ENCODE peak calls at places on chromosomes 11 and 22, in nine cellular contexts. V is prostate gland, H is A549, M is thyroid gland, Y is tibial nerve, U is IMR-90, T is transverse colon, W is heart left ventricle, D is adrenal gland. I is an unnamed sample.

GRCh38 chr22:24367841-24368240 is 59.6 kb upstream of the ADORA2A start:
- DNase-seq in V (no peak), H (no peak), M (no peak), Y (no peak), U (peak; percentile 42), T (no peak), W (no peak), D (no peak), I (no peak)

GRCh38 chr22:42914511-42915076 is 57.5 kb upstream of the ARFGAP3 start:
- DNase-seq in V (no peak), H (no peak), M (no peak), Y (no peak), U (no peak), T (no peak), W (no peak), D (no peak), I (no peak)

GRCh38 chr11:6319879-6320410 is 356 bp downstream of the CAVIN3 start:
- DNase-seq in V (peak; percentile 56), H (peak; percentile 82), M (peak; percentile 71), Y (peak; percentile 89), U (peak; percentile 91), T (peak; percentile 81), W (peak; percentile 94), D (peak; percentile 53), I (no peak)

GRCh38 chr11:40388097-40388818 is 1071.2 kb downstream of the LRRC4C start:
- DNase-seq in V (no peak), H (no peak), M (no peak), Y (no peak), U (peak; percentile 70), T (no peak), W (no peak), D (no peak), I (no peak)

GRCh38 chr22:31776231-31776630 is 22.4 kb downstream of the DEPDC5 start:
- DNase-seq in V (no peak), H (no peak), M (no peak), Y (no peak), U (no peak), T (no peak), W (no peak), D (peak; percentile 69), I (no peak)

GRCh38 chr11:69000831-69001245 is 12.2 kb downstream of the MRGPRF start:
- DNase-seq in V (no peak), H (peak; percentile 63), M (no peak), Y (peak; percentile 58), U (peak; percentile 87), T (peak; percentile 49), W (peak; percentile 17), D (peak; percentile 78), I (no peak)

GRCh38 chr11:92357344-92357743 is 132.7 kb downstream of the FAT3 start:
- DNase-seq in V (no peak), H (no peak), M (no peak), Y (no peak), U (no peak), T (no peak), W (no peak), D (no peak), I (no peak)

GRCh38 chr11:110317516-110317932 is 21.1 kb upstream of the RDX start:
- DNase-seq in V (no peak), H (no peak), M (no peak), Y (peak; percentile 15), U (peak; percentile 49), T (no peak), W (no peak), D (peak; percentile 60), I (no peak)

GRCh38 chr11:47857485-47858168 is 9.5 kb upstream of the NUP160 start:
- DNase-seq in V (no peak), H (peak; percentile 58), M (no peak), Y (no peak), U (no peak), T (no peak), W (no peak), D (no peak), I (no peak)

GRCh38 chr11:67240575-67241389 is 25.5 kb upstream of the GRK2 start:
- DNase-seq in V (peak; percentile 61), H (peak; percentile 75), M (peak; percentile 74), Y (peak; percentile 67), U (peak; percentile 75), T (peak; percentile 82), W (peak; percentile 68), D (peak; percentile 74), I (peak; percentile 86)
- TF ChIP-seq POLR2A in V (no peak), H (no peak), M (no peak), Y (no peak), U (peak; percentile 68), T (peak; percentile 47), W (no peak), D (peak; percentile 52), I (peak; percentile 8)

GRCh38 chr11:20045098-20045688 is 115.1 kb downstream of the DBX1 start:
- DNase-seq in V (no peak), H (no peak), M (no peak), Y (no peak), U (no peak), T (no peak), W (peak; percentile 77), D (no peak), I (no peak)
- TF ChIP-seq POLR2A in V (no peak), H (no peak), M (no peak), Y (no peak), U (no peak), T (no peak), W (no peak), D (no peak), I (no peak)

DNA sequence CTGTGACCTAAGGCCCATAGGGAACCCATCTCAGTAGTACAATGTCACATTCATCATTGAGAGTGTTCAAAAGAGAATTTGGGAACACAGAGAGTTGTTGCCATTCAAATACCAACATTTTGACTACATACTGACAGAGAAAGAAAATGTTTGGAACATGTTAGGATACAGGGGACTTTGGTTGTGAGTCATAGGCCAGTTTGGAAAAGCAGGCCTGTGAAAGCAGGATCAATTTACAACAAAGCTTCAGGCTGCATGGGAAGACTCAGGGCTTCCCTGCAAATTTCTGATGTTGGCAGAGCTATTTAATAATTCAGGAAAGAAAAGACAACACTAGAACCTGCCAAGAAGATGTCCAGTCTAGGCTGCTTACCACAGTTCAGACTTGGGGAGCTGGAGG is 374 bp downstream of the NLRP10 start:
- DNase-seq in V (no peak), H (no peak), M (no peak), Y (no peak), U (peak; percentile 90), T (no peak), W (no peak), D (no peak), I (no peak)
- TF ChIP-seq POLR2A in V (no peak), H (no peak), M (no peak), Y (no peak), U (no peak), T (no peak), W (no peak), D (no peak), I (no peak)

GRCh38 chr22:39251762-39252460 is 7.1 kb upstream of the PDGFB start:
- DNase-seq in V (peak; percentile 23), H (peak; percentile 66), M (no peak), Y (no peak), U (no peak), T (no peak), W (no peak), D (no peak), I (no peak)

GRCh38 chr22:39248254-39248653 is 3.5 kb upstream of the PDGFB start:
- DNase-seq in V (no peak), H (no peak), M (no peak), Y (no peak), U (no peak), T (no peak), W (no peak), D (no peak), I (no peak)

GRCh38 chr22:39250838-39251237 is 6.1 kb upstream of the PDGFB start:
- DNase-seq in V (no peak), H (no peak), M (no peak), Y (no peak), U (no peak), T (no peak), W (no peak), D (no peak), I (no peak)

GRCh38 chr22:39249081-39249704 is 4.4 kb upstream of the PDGFB start:
- DNase-seq in V (no peak), H (no peak), M (no peak), Y (no peak), U (no peak), T (no peak), W (no peak), D (no peak), I (no peak)

GRCh38 chr22:39250131-39250530 is 5.3 kb upstream of the PDGFB start:
- DNase-seq in V (no peak), H (no peak), M (no peak), Y (no peak), U (no peak), T (no peak), W (no peak), D (no peak), I (no peak)
- TF ChIP-seq POLR2A in V (no peak), H (no peak), M (no peak), Y (no peak), U (no peak), T (no peak), W (no peak), D (no peak), I (no peak)

DNA sequence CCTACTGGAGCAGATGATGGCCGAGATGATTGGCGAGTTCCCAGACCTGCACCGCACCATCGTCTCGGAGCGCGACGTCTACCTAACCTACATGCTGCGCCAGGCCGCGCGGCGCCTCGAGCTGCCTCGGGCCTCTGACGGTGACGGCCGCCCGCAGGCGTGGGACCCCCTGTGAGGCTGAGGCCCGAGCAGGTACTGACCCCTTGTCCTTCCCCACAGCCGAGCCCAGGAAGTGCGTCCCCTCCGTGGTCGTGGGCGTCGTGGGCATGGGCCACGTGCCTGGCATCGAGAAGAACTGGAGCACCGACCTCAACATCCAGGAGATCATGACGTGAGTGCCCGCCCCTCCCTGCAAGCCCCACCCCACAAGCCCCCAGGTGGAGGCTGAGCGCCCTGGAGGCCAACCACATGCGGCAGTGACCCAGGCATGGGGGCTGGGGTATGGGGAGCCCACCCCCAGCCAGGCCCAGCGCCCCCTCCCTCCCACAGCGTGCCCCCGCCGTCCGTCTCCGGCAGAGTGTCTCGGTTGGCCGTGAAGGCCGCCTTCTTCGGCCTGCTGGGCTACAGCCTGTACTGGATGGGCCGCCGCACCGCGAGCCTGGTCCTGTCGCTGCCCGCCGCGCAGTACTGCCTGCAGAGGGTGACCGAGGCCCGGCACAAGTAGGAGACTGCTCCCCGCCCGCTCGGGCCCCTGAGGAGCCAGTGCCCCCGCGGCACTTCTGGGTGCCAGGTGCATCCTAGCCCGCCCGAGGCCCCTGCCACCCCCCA is 2.8 kb upstream of the SELENOO start:
- DNase-seq in V (no peak), H (no peak), M (no peak), Y (no peak), U (no peak), T (no peak), W (no peak), D (no peak), I (no peak)
- TF ChIP-seq POLR2A in V (no peak), H (no peak), M (no peak), Y (no peak), U (no peak), T (no peak), W (no peak), D (no peak), I (no peak)

I was measured in NB4.